ENCODE peak calls at places on chromosome 1, in ten cellular contexts. K is stimulated activated CD8-positive, alpha-beta memory T cell treated with anti-CD3 and anti-CD28 coated beads, Interleukin-2, amount 100 ng/mL, for 48 hours; J is left colon; W is Calu3; S is NCI-H1930; H is T follicular helper cell; G is mesendoderm; D is G401; B is NCI-H524; T is stimulated activated CD4-positive, alpha-beta T cell treated with anti-CD3 and anti-CD28 coated beads, Interleukin-1b, Interleukin-23, amount 100 ng/mL, for 1 hour. N is an unnamed sample.

GRCh38 chr1:208807446-208808117 is 563.4 kb upstream of the PLXNA2 start:
- DNase-seq in K (no peak), J (no peak), W (no peak), S (no peak), H (no peak), G (no peak), D (no peak), B (no peak), T (no peak), N (no peak)

GRCh38 chr1:27773732-27774445 is 870 bp downstream of the STX12 start:
- DNase-seq in K (no peak), J (no peak), W (no peak), S (no peak), H (no peak), G (peak; percentile 3), D (peak; percentile 18), B (no peak), T (no peak), N (no peak)

GRCh38 chr1:77509898-77510297 is 172.6 kb downstream of the ZZZ3 start:
- DNase-seq in K (no peak), J (no peak), W (no peak), S (no peak), H (no peak), G (no peak), D (no peak), B (no peak), T (no peak), N (no peak)

GRCh38 chr1:30768830-30769718 is 11.5 kb upstream of the LAPTM5 start:
- DNase-seq in K (no peak), J (no peak), W (no peak), S (no peak), H (no peak), G (no peak), D (no peak), B (no peak), T (no peak), N (no peak)

GRCh38 chr1:72284084-72284397 is 1.7 kb upstream of the NEGR1 start:
- DNase-seq in K (no peak), J (no peak), W (no peak), S (no peak), H (no peak), G (no peak), D (no peak), B (peak; percentile 65), T (no peak), N (no peak)

GRCh38 chr1:98044766-98045165 is 123.9 kb upstream of the DPYD start:
- DNase-seq in K (no peak), J (no peak), W (no peak), S (no peak), H (no peak), G (no peak), D (no peak), B (no peak), T (no peak), N (no peak)

GRCh38 chr1:119713039-119713537 is 1.4 kb downstream of the PHGDH start:
- DNase-seq in K (no peak), J (no peak), W (no peak), S (no peak), H (no peak), G (peak; percentile 67), D (no peak), B (no peak), T (no peak), N (no peak)

GRCh38 chr1:82152356-82153281 is 351.9 kb downstream of the ADGRL2 start:
- DNase-seq in K (no peak), J (no peak), W (no peak), S (no peak), H (no peak), G (no peak), D (no peak), B (no peak), T (no peak), N (no peak)